ENCODE peak calls at places on chromosomes 2 and 18, in ten cellular contexts. Z, M, H, F, O, Y, D, I, B and W are unnamed samples.

GRCh38 chr2:231200805-231201474 is 2.5 kb downstream of the ARMC9 start:
- DNase-seq in Z (no peak), M (no peak), H (no peak), F (no peak), O (no peak), Y (no peak), D (no peak), I (no peak), B (no peak), W (no peak)

GRCh38 chr2:191571163-191571769 is 106.7 kb upstream of the NABP1 start:
- DNase-seq in Z (no peak), M (peak), H (peak), F (peak), O (no peak), Y (peak), D (no peak), I (no peak), B (peak), W (no peak)

GRCh38 chr2:176186024-176186423 is 2.4 kb upstream of the HOXD1 start:
- DNase-seq in Z (no peak), M (no peak), H (no peak), F (no peak), O (no peak), Y (no peak), D (no peak), I (no peak), B (no peak), W (no peak)

GRCh38 chr2:187541086-187542085 is 12.8 kb downstream of the TFPI start:
- DNase-seq in Z (no peak), M (no peak), H (no peak), F (no peak), O (no peak), Y (no peak), D (no peak), I (no peak), B (no peak), W (no peak)

GRCh38 chr18:48542513-48543181 is 3.8 kb downstream of the CTIF start:
- DNase-seq in Z (no peak), M (no peak), H (no peak), F (no peak), O (no peak), Y (no peak), D (no peak), I (no peak), B (no peak), W (no peak)

GRCh38 chr2:236240228-236240990 is 23.8 kb downstream of the ASB18 start:
- DNase-seq in Z (no peak), M (peak), H (no peak), F (no peak), O (no peak), Y (no peak), D (no peak), I (no peak), B (no peak), W (no peak)

GRCh38 chr2:67526283-67526682 is 129.2 kb downstream of the ETAA1 start:
- DNase-seq in Z (no peak), M (no peak), H (no peak), F (peak), O (no peak), Y (no peak), D (no peak), I (no peak), B (no peak), W (no peak)

GRCh38 chr2:227411320-227411989 is 23.7 kb upstream of the SCYGR1 start:
- DNase-seq in Z (peak), M (no peak), H (no peak), F (no peak), O (peak), Y (peak), D (peak), I (no peak), B (no peak), W (no peak)

GRCh38 chr2:41836944-41837343 is 210.9 kb upstream of the PKDCC start:
- DNase-seq in Z (no peak), M (no peak), H (no peak), F (peak), O (peak), Y (peak), D (no peak), I (no peak), B (no peak), W (no peak)

GRCh38 chr2:229409751-229410181 is 138.7 kb upstream of the PID1 start:
- DNase-seq in Z (no peak), M (no peak), H (no peak), F (no peak), O (no peak), Y (no peak), D (no peak), I (no peak), B (no peak), W (no peak)

GRCh38 chr2:236793041-236794011 is 223.7 kb downstream of the ACKR3 start:
- DNase-seq in Z (no peak), M (no peak), H (no peak), F (no peak), O (no peak), Y (no peak), D (no peak), I (no peak), B (no peak), W (no peak)

GRCh38 chr2:144996225-144996795 is 476.4 kb upstream of the ZEB2 start:
- DNase-seq in Z (no peak), M (no peak), H (no peak), F (no peak), O (no peak), Y (no peak), D (no peak), I (no peak), B (no peak), W (no peak)

GRCh38 chr2:235008584-235009044 is 56.8 kb downstream of the SH3BP4 start:
- DNase-seq in Z (no peak), M (no peak), H (no peak), F (peak), O (no peak), Y (no peak), D (no peak), I (no peak), B (no peak), W (no peak)

GRCh38 chr18:33115476-33115875 is 325.0 kb downstream of the CCDC178 start:
- DNase-seq in Z (no peak), M (no peak), H (no peak), F (peak), O (no peak), Y (no peak), D (no peak), I (no peak), B (no peak), W (no peak)

GRCh38 chr18:22865354-22866116 is 67.6 kb upstream of the RBBP8 start:
- DNase-seq in Z (no peak), M (no peak), H (no peak), F (no peak), O (no peak), Y (no peak), D (no peak), I (no peak), B (no peak), W (no peak)

GRCh38 chr2:28855193-28855592 is 14.9 kb downstream of the TRMT61B start:
- DNase-seq in Z (no peak), M (no peak), H (no peak), F (no peak), O (no peak), Y (no peak), D (no peak), I (no peak), B (no peak), W (no peak)

GRCh38 chr18:41761329-41762028 is 193.6 kb upstream of the PIK3C3 start:
- DNase-seq in Z (no peak), M (no peak), H (no peak), F (no peak), O (no peak), Y (no peak), D (no peak), I (no peak), B (peak), W (no peak)

GRCh38 chr2:200828572-200829257 is 17.0 kb downstream of the BZW1 start:
- DNase-seq in Z (no peak), M (no peak), H (no peak), F (peak), O (no peak), Y (no peak), D (no peak), I (no peak), B (no peak), W (no peak)

GRCh38 chr2:86000131-86000937 is 105.4 kb downstream of the POLR1A start:
- DNase-seq in Z (no peak), M (no peak), H (peak), F (no peak), O (no peak), Y (no peak), D (no peak), I (no peak), B (no peak), W (no peak)

GRCh38 chr2:96899084-96899735 is 29.3 kb upstream of the SEMA4C start:
- DNase-seq in Z (no peak), M (no peak), H (no peak), F (no peak), O (no peak), Y (no peak), D (no peak), I (no peak), B (no peak), W (no peak)

GRCh38 chr2:120864981-120865380 is 129.3 kb downstream of the GLI2 start:
- DNase-seq in Z (no peak), M (no peak), H (no peak), F (no peak), O (no peak), Y (no peak), D (no peak), I (no peak), B (no peak), W (no peak)

GRCh38 chr18:63979409-63979908 is 9.6 kb downstream of the SERPINB8 start:
- DNase-seq in Z (peak), M (peak), H (peak), F (peak), O (peak), Y (peak), D (no peak), I (no peak), B (peak), W (peak)

GRCh38 chr2:238998775-238999174 is 150.9 kb downstream of the TWIST2 start:
- DNase-seq in Z (no peak), M (no peak), H (no peak), F (no peak), O (no peak), Y (no peak), D (no peak), I (no peak), B (no peak), W (no peak)

GRCh38 chr18:50277935-50278334 is 3.4 kb downstream of the MBD1 start:
- DNase-seq in Z (no peak), M (no peak), H (no peak), F (no peak), O (no peak), Y (no peak), D (no peak), I (no peak), B (no peak), W (no peak)

GRCh38 chr2:188193230-188193629 is 98.4 kb upstream of the GULP1 start:
- DNase-seq in Z (no peak), M (no peak), H (no peak), F (no peak), O (no peak), Y (no peak), D (no peak), I (no peak), B (no peak), W (no peak)

GRCh38 chr2:55898641-55899040 is 24.9 kb downstream of the EFEMP1 start:
- DNase-seq in Z (no peak), M (no peak), H (no peak), F (no peak), O (no peak), Y (no peak), D (no peak), I (no peak), B (no peak), W (no peak)

GRCh38 chr2:100070078-100070477 is 72.3 kb downstream of the AFF3 start:
- DNase-seq in Z (no peak), M (no peak), H (no peak), F (no peak), O (no peak), Y (no peak), D (no peak), I (no peak), B (no peak), W (no peak)

GRCh38 chr2:137220438-137220998 is 455.2 kb downstream of the THSD7B start:
- DNase-seq in Z (no peak), M (no peak), H (no peak), F (no peak), O (no peak), Y (no peak), D (no peak), I (no peak), B (no peak), W (no peak)

GRCh38 chr2:70978388-70979357 is at the start of gene ANKRD53:
- DNase-seq in Z (no peak), M (no peak), H (no peak), F (peak), O (no peak), Y (peak), D (no peak), I (no peak), B (no peak), W (no peak)

GRCh38 chr2:77328125-77328524 is 194.1 kb downstream of the LRRTM4 start:
- DNase-seq in Z (no peak), M (no peak), H (no peak), F (no peak), O (no peak), Y (no peak), D (no peak), I (no peak), B (no peak), W (no peak)

GRCh38 chr2:102256874-102257462 is 54.4 kb upstream of the IL1RL1 start:
- DNase-seq in Z (no peak), M (no peak), H (no peak), F (no peak), O (no peak), Y (no peak), D (no peak), I (no peak), B (no peak), W (no peak)

GRCh38 chr2:205758051-205758450 is 75.8 kb downstream of the NRP2 start:
- DNase-seq in Z (no peak), M (no peak), H (no peak), F (no peak), O (no peak), Y (no peak), D (no peak), I (no peak), B (no peak), W (no peak)